ENCODE peak calls at places on chromosome 19, in seven cellular contexts. Z is tibial artery, A is NB4, S is mammary epithelial cell, R is cardiac muscle cell, I is fibroblast of pulmonary artery, N is heart right ventricle. K is an unnamed sample.
A peak's percentile ranks its signal among the peaks of the same experiment; 100 is the strongest.

GRCh38 chr19:34418300-34418699 is 9.9 kb upstream of the UBA2 start:
- DNase-seq in Z (no peak), A (no peak), S (no peak), R (no peak), I (no peak), N (no peak), K (no peak)

GRCh38 chr19:35236638-35237400 is 8.3 kb upstream of the FAM187B start:
- DNase-seq in Z (no peak), A (peak; percentile 16), S (peak; percentile 30), R (no peak), I (no peak), N (no peak), K (no peak)

GRCh38 chr19:48568345-48568886 is 16.4 kb downstream of the SULT2B1 start:
- DNase-seq in Z (peak; percentile 89), A (peak; percentile 93), S (peak; percentile 85), R (peak; percentile 91), I (peak; percentile 87), N (peak; percentile 84), K (no peak)

GRCh38 chr19:19420570-19421301 is 15.3 kb downstream of the GATAD2A start:
- DNase-seq in Z (no peak), A (no peak), S (no peak), R (no peak), I (no peak), N (no peak), K (no peak)

GRCh38 chr19:15303105-15303780 is 29.1 kb downstream of the BRD4 start:
- DNase-seq in Z (no peak), A (no peak), S (no peak), R (no peak), I (no peak), N (no peak), K (no peak)

GRCh38 chr19:18496167-18496979 is 25.5 kb downstream of the ELL start:
- DNase-seq in Z (no peak), A (peak; percentile 89), S (peak; percentile 90), R (peak; percentile 43), I (peak; percentile 51), N (peak; percentile 35), K (no peak)

GRCh38 chr19:35228177-35228930 is at the start of gene FAM187B:
- DNase-seq in Z (no peak), A (no peak), S (no peak), R (no peak), I (no peak), N (no peak), K (no peak)

GRCh38 chr19:57334191-57334590 is 13.9 kb downstream of the ZNF543 start:
- DNase-seq in Z (no peak), A (no peak), S (peak; percentile 95), R (no peak), I (peak; percentile 26), N (no peak), K (no peak)

GRCh38 chr19:45878043-45878794 is 7.7 kb downstream of the IRF2BP1 start:
- DNase-seq in Z (no peak), A (no peak), S (no peak), R (no peak), I (no peak), N (no peak), K (no peak)

GRCh38 chr19:1843646-1844394 is 4.5 kb downstream of the REXO1 start:
- DNase-seq in Z (no peak), A (no peak), S (no peak), R (no peak), I (no peak), N (no peak), K (no peak)

GRCh38 chr19:47100290-47100689 is 13.3 kb downstream of the ZC3H4 start:
- DNase-seq in Z (no peak), A (peak; percentile 56), S (no peak), R (no peak), I (no peak), N (no peak), K (no peak)

GRCh38 chr19:50514346-50515167 is 844 bp upstream of the ASPDH start:
- DNase-seq in Z (no peak), A (no peak), S (no peak), R (no peak), I (no peak), N (no peak), K (no peak)

GRCh38 chr19:50210425-50210824 is 7.0 kb downstream of the MYH14 start:
- DNase-seq in Z (no peak), A (no peak), S (no peak), R (no peak), I (no peak), N (no peak), K (no peak)

GRCh38 chr19:54162241-54162805 is 2.8 kb upstream of the LENG1 start:
- DNase-seq in Z (peak; percentile 80), A (peak; percentile 89), S (peak; percentile 42), R (peak; percentile 73), I (peak; percentile 62), N (peak; percentile 82), K (peak; percentile 76)

GRCh38 chr19:56670961-56671612 is 470 bp downstream of the ZNF835 start:
- DNase-seq in Z (no peak), A (no peak), S (no peak), R (no peak), I (no peak), N (no peak), K (no peak)

GRCh38 chr19:1183543-1184172 is 9.6 kb upstream of the SBNO2 start:
- DNase-seq in Z (no peak), A (no peak), S (peak; percentile 92), R (no peak), I (no peak), N (no peak), K (no peak)

GRCh38 chr19:2021453-2022140 is 6.1 kb upstream of the BTBD2 start:
- DNase-seq in Z (no peak), A (no peak), S (no peak), R (no peak), I (no peak), N (no peak), K (no peak)

GRCh38 chr19:47418595-47419036 is 711 bp downstream of the MEIS3 start:
- DNase-seq in Z (no peak), A (no peak), S (no peak), R (no peak), I (no peak), N (no peak), K (no peak)

GRCh38 chr19:5827891-5828660 is 11.4 kb downstream of the FUT6 start:
- DNase-seq in Z (peak; percentile 84), A (peak; percentile 90), S (peak; percentile 55), R (peak; percentile 96), I (peak; percentile 91), N (peak; percentile 84), K (peak; percentile 98)

GRCh38 chr19:5827342-5827890 is 12.1 kb downstream of the FUT6 start:
- DNase-seq in Z (no peak), A (no peak), S (no peak), R (no peak), I (no peak), N (no peak), K (no peak)

GRCh38 chr19:5828661-5829566 is 10.6 kb downstream of the FUT6 start:
- DNase-seq in Z (no peak), A (peak; percentile 64), S (no peak), R (peak; percentile 63), I (peak; percentile 13), N (peak; percentile 54), K (no peak)

GRCh38 chr19:5824791-5825577 is 14.5 kb downstream of the FUT6 start:
- DNase-seq in Z (no peak), A (no peak), S (no peak), R (no peak), I (no peak), N (no peak), K (no peak)

GRCh38 chr19:5826531-5827341 is 12.8 kb downstream of the FUT6 start:
- DNase-seq in Z (no peak), A (peak; percentile 40), S (no peak), R (peak; percentile 45), I (peak; percentile 25), N (peak; percentile 71), K (no peak)
- TF ChIP-seq CTCF in Z (no peak), A (no peak), S (no peak), R (peak; percentile 25), I (no peak), N (no peak), K (no peak)

GRCh38 chr19:10389863-10390262 is 9.5 kb upstream of the TYK2 start:
- DNase-seq in Z (no peak), A (peak; percentile 76), S (no peak), R (no peak), I (peak; percentile 18), N (no peak), K (no peak)
- TF ChIP-seq CTCF in Z (no peak), A (peak; percentile 70), S (peak; percentile 24), R (peak; percentile 27), I (peak; percentile 14), N (no peak), K (no peak)

GRCh38 chr19:30046522-30046921 is 104.5 kb downstream of the URI1 start:
- DNase-seq in Z (no peak), A (peak; percentile 21), S (no peak), R (no peak), I (peak; percentile 9), N (no peak), K (no peak)
- TF ChIP-seq CTCF in Z (no peak), A (peak; percentile 28), S (peak; percentile 44), R (peak; percentile 38), I (peak; percentile 46), N (peak; percentile 35), K (no peak)

GRCh38 chr19:12676928-12677327 is 4.8 kb downstream of the DHPS start:
- DNase-seq in Z (no peak), A (no peak), S (no peak), R (no peak), I (no peak), N (no peak), K (no peak)

GRCh38 chr19:12680034-12680433 is 1.6 kb downstream of the DHPS start:
- DNase-seq in Z (no peak), A (no peak), S (no peak), R (no peak), I (no peak), N (no peak), K (no peak)

GRCh38 chr19:12676384-12676792 is 5.3 kb downstream of the DHPS start:
- DNase-seq in Z (peak; percentile 86), A (peak; percentile 83), S (peak; percentile 67), R (peak; percentile 83), I (peak; percentile 81), N (peak; percentile 83), K (peak; percentile 92)

GRCh38 chr19:12685831-12686230 is 2.0 kb upstream of the GNG14 start:
- DNase-seq in Z (no peak), A (no peak), S (no peak), R (no peak), I (no peak), N (no peak), K (no peak)

DNA sequence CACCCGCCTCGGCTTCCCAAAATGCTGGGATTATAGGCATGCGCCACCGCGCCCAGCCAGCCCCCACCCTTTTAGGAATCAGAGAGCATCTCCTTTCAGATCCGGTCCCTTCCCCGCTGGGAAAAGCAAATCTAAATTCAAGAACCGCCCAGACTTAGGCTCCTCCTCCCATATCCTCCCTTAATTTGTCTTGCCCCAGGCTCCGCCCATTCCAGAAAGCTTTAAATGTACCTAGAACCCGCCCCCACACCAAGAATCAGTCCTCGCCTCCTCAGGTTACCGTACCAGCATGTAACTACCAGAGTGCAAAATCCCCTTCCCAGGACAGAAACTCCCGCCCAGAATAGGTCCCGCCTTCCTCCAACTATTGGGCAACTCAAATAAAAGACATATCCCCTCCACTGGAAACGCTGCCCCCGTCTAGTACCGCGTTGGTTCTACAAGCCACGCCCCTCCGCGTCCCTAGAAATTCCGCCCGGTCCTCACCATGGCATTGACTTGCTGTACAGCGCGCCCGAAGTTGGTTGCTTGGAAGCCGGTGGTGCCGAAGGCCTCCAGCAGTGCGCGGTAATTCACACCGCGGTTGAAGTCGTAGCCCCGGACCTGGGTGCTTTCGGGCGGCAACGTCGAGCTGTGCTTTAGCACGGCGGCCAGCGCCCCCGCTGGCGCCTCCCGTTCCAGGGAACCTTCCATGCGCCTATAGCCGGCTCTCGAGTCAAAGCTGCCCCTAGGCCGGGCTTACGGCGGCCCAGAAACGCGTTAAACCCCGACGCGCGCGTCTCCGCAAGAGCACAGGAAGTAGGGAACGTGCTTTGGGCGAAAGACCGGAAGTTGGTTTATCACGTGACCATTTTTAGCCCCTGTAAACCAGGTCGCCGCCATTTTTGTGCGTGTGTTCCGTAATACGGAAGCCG is at the start of gene DHPS:
- DNase-seq in Z (peak; percentile 96), A (peak; percentile 98), S (peak; percentile 97), R (peak; percentile 99), I (peak; percentile 99), N (peak; percentile 85), K (peak; percentile 85)
- TF ChIP-seq CTCF in Z (no peak), A (no peak), S (no peak), R (no peak), I (no peak), N (no peak), K (no peak)